ENCODE peak calls at places on chromosomes 3 and 15, in four cellular contexts. One of them, this sample, is unnamed.

GRCh38 chr3:102332205-102332604 is 102.6 kb upstream of the ZPLD1 start:
- DNase-seq in hepatocyte: no peak
- DNase-seq in SK-N-SH: no peak
- DNase-seq in heart left ventricle: no peak
- DNase-seq in this sample: no peak

GRCh38 chr3:56309465-56309864 is 158.8 kb downstream of the ERC2 start:
- DNase-seq in hepatocyte: no peak
- DNase-seq in SK-N-SH: no peak
- DNase-seq in heart left ventricle: no peak
- DNase-seq in this sample: no peak

GRCh38 chr15:48250640-48251076 is 44.6 kb downstream of the SLC12A1 start:
- DNase-seq in hepatocyte: peak; percentile 67
- DNase-seq in heart left ventricle: peak; percentile 31
- DNase-seq in SK-N-SH: peak; percentile 58
- DNase-seq in this sample: peak; percentile 26

GRCh38 chr3:10518506-10519150 is 13.2 kb upstream of the ATP2B2 start:
- DNase-seq in SK-N-SH: no peak
- DNase-seq in hepatocyte: no peak
- DNase-seq in heart left ventricle: peak; percentile 54
- DNase-seq in this sample: no peak

GRCh38 chr15:84834227-84834955 is 17.2 kb downstream of the ALPK3 start:
- DNase-seq in heart left ventricle: no peak
- DNase-seq in hepatocyte: no peak
- DNase-seq in SK-N-SH: no peak
- DNase-seq in this sample: no peak

GRCh38 chr3:66133050-66133757 is 87.6 kb upstream of the SLC25A26 start:
- DNase-seq in SK-N-SH: no peak
- DNase-seq in hepatocyte: no peak
- DNase-seq in heart left ventricle: no peak
- DNase-seq in this sample: no peak

GRCh38 chr3:9778102-9778501 is 8.4 kb upstream of the CAMK1 start:
- DNase-seq in SK-N-SH: no peak
- DNase-seq in hepatocyte: no peak
- DNase-seq in heart left ventricle: no peak
- DNase-seq in this sample: peak; percentile 25

GRCh38 chr3:18559323-18559972 is 134.3 kb upstream of the SATB1 start:
- DNase-seq in hepatocyte: peak; percentile 59
- DNase-seq in SK-N-SH: peak; percentile 16
- DNase-seq in heart left ventricle: no peak
- DNase-seq in this sample: no peak

GRCh38 chr15:65990298-65990981 is 121.1 kb downstream of the RAB11A start:
- DNase-seq in SK-N-SH: no peak
- DNase-seq in heart left ventricle: no peak
- DNase-seq in hepatocyte: no peak
- DNase-seq in this sample: no peak

GRCh38 chr3:123349566-123350450 is 99.1 kb downstream of the ADCY5 start:
- DNase-seq in heart left ventricle: no peak
- DNase-seq in hepatocyte: no peak
- DNase-seq in SK-N-SH: no peak
- DNase-seq in this sample: no peak

GRCh38 chr3:143958966-143959365 is 12.7 kb upstream of the DIPK2A start:
- DNase-seq in hepatocyte: no peak
- DNase-seq in SK-N-SH: no peak
- DNase-seq in heart left ventricle: no peak
- DNase-seq in this sample: no peak

GRCh38 chr3:177523991-177524438 is 326.7 kb upstream of the TBL1XR1 start:
- DNase-seq in hepatocyte: peak; percentile 59
- DNase-seq in heart left ventricle: no peak
- DNase-seq in SK-N-SH: no peak
- DNase-seq in this sample: no peak

GRCh38 chr15:53384417-53384816 is 375.0 kb downstream of the WDR72 start:
- DNase-seq in heart left ventricle: no peak
- DNase-seq in SK-N-SH: no peak
- DNase-seq in hepatocyte: no peak
- DNase-seq in this sample: no peak

GRCh38 chr15:71566226-71566625 is 244.1 kb upstream of the NR2E3 start:
- DNase-seq in SK-N-SH: no peak
- DNase-seq in hepatocyte: no peak
- DNase-seq in heart left ventricle: no peak
- DNase-seq in this sample: no peak

GRCh38 chr15:89136818-89137772 is 48.8 kb downstream of the ABHD2 start:
- DNase-seq in SK-N-SH: no peak
- DNase-seq in hepatocyte: no peak
- DNase-seq in heart left ventricle: peak; percentile 76
- DNase-seq in this sample: no peak

GRCh38 chr3:123076496-123077418 is 9.9 kb downstream of the PDIA5 start:
- DNase-seq in hepatocyte: peak; percentile 41
- DNase-seq in heart left ventricle: peak; percentile 78
- DNase-seq in SK-N-SH: peak; percentile 45
- DNase-seq in this sample: no peak

GRCh38 chr15:96463376-96463775 is 132.9 kb downstream of the NR2F2 start:
- DNase-seq in SK-N-SH: no peak
- DNase-seq in heart left ventricle: no peak
- DNase-seq in hepatocyte: no peak
- DNase-seq in this sample: no peak

GRCh38 chr3:177124882-177125281 is 72.4 kb downstream of the TBL1XR1 start:
- DNase-seq in hepatocyte: no peak
- DNase-seq in heart left ventricle: no peak
- DNase-seq in SK-N-SH: no peak
- DNase-seq in this sample: no peak

GRCh38 chr3:133393691-133394474 is 6.0 kb upstream of the BFSP2 start:
- DNase-seq in heart left ventricle: peak; percentile 55
- DNase-seq in SK-N-SH: no peak
- DNase-seq in hepatocyte: no peak
- DNase-seq in this sample: no peak

GRCh38 chr15:100730655-100731240 is 128.4 kb downstream of the ASB7 start:
- DNase-seq in heart left ventricle: no peak
- DNase-seq in SK-N-SH: no peak
- DNase-seq in hepatocyte: no peak
- DNase-seq in this sample: no peak

GRCh38 chr3:14405886-14406238 is 3.5 kb downstream of the SLC6A6 start:
- DNase-seq in hepatocyte: no peak
- DNase-seq in heart left ventricle: peak; percentile 54
- DNase-seq in SK-N-SH: no peak
- DNase-seq in this sample: no peak

GRCh38 chr3:175091426-175092114 is 232.4 kb downstream of the NAALADL2 start:
- DNase-seq in SK-N-SH: no peak
- DNase-seq in hepatocyte: no peak
- DNase-seq in heart left ventricle: no peak
- DNase-seq in this sample: no peak

GRCh38 chr3:5055352-5056004 is 66.6 kb upstream of the ARL8B start:
- DNase-seq in hepatocyte: no peak
- DNase-seq in SK-N-SH: no peak
- DNase-seq in heart left ventricle: no peak
- DNase-seq in this sample: no peak

GRCh38 chr15:72782993-72783562 is 480 bp downstream of the ADPGK start:
- DNase-seq in hepatocyte: no peak
- DNase-seq in heart left ventricle: no peak
- DNase-seq in SK-N-SH: no peak
- DNase-seq in this sample: no peak

GRCh38 chr3:169002689-169003088 is 660.8 kb downstream of the MECOM start:
- DNase-seq in SK-N-SH: no peak
- DNase-seq in hepatocyte: no peak
- DNase-seq in heart left ventricle: no peak
- DNase-seq in this sample: no peak

GRCh38 chr15:66404532-66404931 is 17.8 kb downstream of the MAP2K1 start:
- DNase-seq in hepatocyte: no peak
- DNase-seq in SK-N-SH: no peak
- DNase-seq in heart left ventricle: no peak
- DNase-seq in this sample: no peak

GRCh38 chr15:80459380-80459779 is 55.2 kb downstream of the ARNT2 start:
- DNase-seq in hepatocyte: no peak
- DNase-seq in heart left ventricle: no peak
- DNase-seq in SK-N-SH: no peak
- DNase-seq in this sample: no peak

GRCh38 chr3:187287231-187287630 is 4.3 kb downstream of the MASP1 start:
- DNase-seq in heart left ventricle: no peak
- DNase-seq in hepatocyte: no peak
- DNase-seq in SK-N-SH: no peak
- DNase-seq in this sample: no peak

GRCh38 chr15:63981596-63982320 is 64.5 kb downstream of the DAPK2 start:
- DNase-seq in heart left ventricle: no peak
- DNase-seq in SK-N-SH: no peak
- DNase-seq in hepatocyte: no peak
- DNase-seq in this sample: no peak

GRCh38 chr3:196774845-196775422 is 35.3 kb downstream of the PAK2 start:
- DNase-seq in SK-N-SH: no peak
- DNase-seq in hepatocyte: no peak
- DNase-seq in heart left ventricle: no peak
- DNase-seq in this sample: no peak

GRCh38 chr15:91109885-91110284 is 9.8 kb downstream of the SV2B start:
- DNase-seq in hepatocyte: no peak
- DNase-seq in heart left ventricle: no peak
- DNase-seq in SK-N-SH: no peak
- DNase-seq in this sample: no peak

GRCh38 chr3:45896069-45896468 is 9.7 kb downstream of the CCR9 start:
- DNase-seq in SK-N-SH: peak; percentile 57
- DNase-seq in hepatocyte: no peak
- DNase-seq in heart left ventricle: no peak
- DNase-seq in this sample: no peak

GRCh38 chr15:61033938-61034792 is 194.9 kb downstream of the RORA start:
- DNase-seq in heart left ventricle: no peak
- DNase-seq in hepatocyte: no peak
- DNase-seq in SK-N-SH: no peak
- DNase-seq in this sample: no peak

GRCh38 chr3:150232992-150233451 is 175.1 kb upstream of the TSC22D2 start:
- DNase-seq in SK-N-SH: no peak
- DNase-seq in hepatocyte: no peak
- DNase-seq in heart left ventricle: peak; percentile 87
- DNase-seq in this sample: no peak

GRCh38 chr3:129121792-129122696 is at the start of gene RAB43:
- DNase-seq in heart left ventricle: peak; percentile 89
- DNase-seq in hepatocyte: peak; percentile 97
- DNase-seq in SK-N-SH: peak; percentile 100
- DNase-seq in this sample: peak; percentile 47

GRCh38 chr3:143302638-143303171 is 183.1 kb downstream of the CHST2 start:
- DNase-seq in heart left ventricle: peak; percentile 56
- DNase-seq in SK-N-SH: no peak
- DNase-seq in hepatocyte: peak; percentile 29
- DNase-seq in this sample: peak; percentile 65

GRCh38 chr15:41043276-41043675 is 72.8 kb downstream of the INO80 start:
- DNase-seq in heart left ventricle: no peak
- DNase-seq in hepatocyte: no peak
- DNase-seq in SK-N-SH: no peak
- DNase-seq in this sample: no peak

DNA sequence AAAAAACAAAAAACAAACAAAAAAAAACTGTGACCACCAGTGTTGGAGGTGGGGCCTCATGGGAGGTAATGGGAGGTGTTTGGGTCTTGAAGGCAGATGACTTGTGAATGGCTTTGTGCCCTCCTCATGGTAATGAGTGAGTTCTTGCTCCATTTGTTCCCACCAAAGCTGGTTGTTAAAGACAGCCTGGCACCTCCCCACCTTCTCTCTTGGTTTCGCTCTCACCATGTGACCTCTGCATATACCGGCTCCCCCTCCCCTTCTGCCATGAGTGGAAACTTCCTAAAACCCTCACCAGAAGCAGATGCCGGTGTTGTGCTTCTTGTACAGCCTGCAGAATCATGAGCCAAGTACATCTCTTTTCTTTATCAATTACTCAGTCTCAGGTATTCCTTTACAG is 61.5 kb upstream of the ATP11B start:
- DNase-seq in hepatocyte: no peak
- DNase-seq in heart left ventricle: no peak
- DNase-seq in SK-N-SH: no peak
- DNase-seq in this sample: no peak
- H3K36me3 ChIP-seq in hepatocyte: no peaks in the 10 kb centered on the region
- H3K36me3 ChIP-seq in heart left ventricle: no peaks in the 10 kb centered on the region
- H3K36me3 ChIP-seq in SK-N-SH: no peaks in the 10 kb centered on the region
- H3K36me3 ChIP-seq in this sample: no peaks in the 10 kb centered on the region

GRCh38 chr3:69239063-69239462 is 116.7 kb upstream of the LMOD3 start:
- DNase-seq in hepatocyte: no peak
- DNase-seq in SK-N-SH: no peak
- DNase-seq in heart left ventricle: no peak
- DNase-seq in this sample: no peak
- TF ChIP-seq CTCF in hepatocyte: no peak
- TF ChIP-seq CTCF in SK-N-SH: no peak
- TF ChIP-seq CTCF in heart left ventricle: no peak
- TF ChIP-seq CTCF in this sample: no peak

GRCh38 chr15:25065286-25065685 is 110.5 kb downstream of the SNRPN start:
- DNase-seq in SK-N-SH: no peak
- DNase-seq in hepatocyte: no peak
- DNase-seq in heart left ventricle: peak; percentile 6
- DNase-seq in this sample: no peak
- H3K36me3 ChIP-seq in SK-N-SH: peaks cover 57% of the 10 kb centered on the region
- H3K36me3 ChIP-seq in hepatocyte: peaks cover 4% of the 10 kb centered on the region
- H3K36me3 ChIP-seq in heart left ventricle: peaks cover 68% of the 10 kb centered on the region
- H3K36me3 ChIP-seq in this sample: peaks cover 6% of the 10 kb centered on the region

GRCh38 chr3:124395584-124396340 is 334.5 kb upstream of the UMPS start:
- DNase-seq in heart left ventricle: peak; percentile 79
- DNase-seq in SK-N-SH: peak; percentile 82
- DNase-seq in hepatocyte: no peak
- DNase-seq in this sample: no peak
- TF ChIP-seq CTCF in heart left ventricle: no peak
- TF ChIP-seq CTCF in SK-N-SH: no peak
- TF ChIP-seq CTCF in hepatocyte: no peak
- TF ChIP-seq CTCF in this sample: no peak